ENCODE peak calls at places on chromosome 17, in eight cellular contexts. A is kidney, B is GM23338, U is prostate gland, T is kidney epithelial cell, Z is body of pancreas, D is HCT116, O is hepatocyte. I is an unnamed sample. For H3K36me3, the result is how much of the 10 kb centered on the place peaks cover.

GRCh38 chr17:67165201-67165600 is 79.8 kb downstream of the HELZ start:
- DNase-seq in Z (no peak), T (no peak), U (no peak), O (no peak), B (no peak), A (no peak), D (no peak), I (no peak)

GRCh38 chr17:49992191-49992932 is 2.7 kb downstream of the DLX3 start:
- DNase-seq in U (no peak), A (no peak), O (no peak), T (no peak), B (peak), D (no peak), Z (no peak), I (no peak)

GRCh38 chr17:82930043-82930923 is 90.5 kb upstream of the ZNF750 start:
- DNase-seq in A (peak), B (no peak), O (no peak), Z (peak), D (no peak), U (no peak), T (no peak), I (peak)

GRCh38 chr17:65633988-65634387 is 72.5 kb upstream of the AXIN2 start:
- DNase-seq in Z (no peak), A (no peak), D (no peak), U (peak), T (no peak), O (no peak), B (no peak), I (no peak)

GRCh38 chr17:37610971-37611370 is 1.8 kb upstream of the SYNRG start:
- DNase-seq in Z (no peak), T (no peak), U (no peak), O (no peak), D (no peak), A (no peak), B (peak), I (no peak)

GRCh38 chr17:2828396-2829038 is 32.3 kb downstream of the RAP1GAP2 start:
- DNase-seq in T (no peak), B (peak), U (no peak), A (peak), Z (peak), O (peak), D (peak), I (peak)

GRCh38 chr17:66542967-66543525 is 240.6 kb downstream of the PRKCA start:
- DNase-seq in A (no peak), B (no peak), O (no peak), U (no peak), T (no peak), D (no peak), Z (no peak), I (no peak)

GRCh38 chr17:21248495-21248894 is 4.7 kb downstream of the NATD1 start:
- DNase-seq in D (no peak), Z (no peak), T (no peak), B (no peak), A (no peak), U (no peak), O (no peak), I (no peak)

GRCh38 chr17:58617563-58617962 is 74.3 kb downstream of the TEX14 start:
- DNase-seq in D (no peak), Z (no peak), A (no peak), U (no peak), O (no peak), B (no peak), T (no peak), I (no peak)

GRCh38 chr17:28385037-28385797 is 13.7 kb downstream of the SARM1 start:
- DNase-seq in O (peak), T (no peak), A (no peak), B (peak), Z (peak), D (no peak), U (no peak), I (peak)

GRCh38 chr17:1730004-1730344 is 5.5 kb downstream of the WDR81 start:
- DNase-seq in A (no peak), U (no peak), O (no peak), D (no peak), Z (no peak), B (no peak), T (no peak), I (no peak)

GRCh38 chr17:67258836-67259468 is 14.0 kb upstream of the HELZ start:
- DNase-seq in O (no peak), B (no peak), D (no peak), U (no peak), T (no peak), Z (no peak), A (no peak), I (no peak)

GRCh38 chr17:56977673-56978395 is at the start of gene SCPEP1:
- DNase-seq in T (peak), B (peak), D (peak), U (peak), A (peak), O (peak), Z (peak), I (peak)

GRCh38 chr17:13024526-13025263 is 6.9 kb upstream of the ELAC2 start:
- DNase-seq in O (peak), Z (peak), T (no peak), D (no peak), U (peak), A (peak), B (peak), I (peak)

GRCh38 chr17:20059728-20060188 is 50.6 kb downstream of the SPECC1 start:
- DNase-seq in U (no peak), A (no peak), T (no peak), Z (no peak), O (no peak), D (no peak), B (no peak), I (no peak)

GRCh38 chr17:82592289-82592683 is 56.0 kb downstream of the WDR45B start:
- DNase-seq in O (peak), Z (peak), T (no peak), D (no peak), U (peak), B (no peak), A (peak), I (no peak)

GRCh38 chr17:48767263-48767774 is 38.8 kb upstream of the HOXB13 start:
- DNase-seq in U (no peak), A (peak), Z (no peak), B (peak), D (no peak), T (no peak), O (no peak), I (no peak)

GRCh38 chr17:15463363-15463762 is 4.1 kb downstream of the CDRT4 start:
- DNase-seq in B (peak), O (peak), T (no peak), Z (peak), A (no peak), D (no peak), U (no peak), I (no peak)

GRCh38 chr17:68491381-68491849 is 20.8 kb upstream of the PRKAR1A start:
- DNase-seq in A (no peak), T (no peak), Z (peak), D (no peak), B (no peak), O (no peak), U (no peak), I (no peak)

GRCh38 chr17:31610301-31610910 is 218.9 kb downstream of the RAB11FIP4 start:
- DNase-seq in D (no peak), B (peak), O (no peak), T (no peak), Z (no peak), U (no peak), A (no peak), I (no peak)

GRCh38 chr17:731943-732787 is at the start of gene TLCD3A:
- DNase-seq in U (peak), D (no peak), Z (peak), O (peak), A (peak), B (peak), T (no peak), I (peak)

GRCh38 chr17:17350491-17351355 is 47.5 kb downstream of the NT5M start:
- DNase-seq in B (peak), T (no peak), Z (no peak), A (no peak), O (peak), U (no peak), D (no peak), I (no peak)

GRCh38 chr17:13538841-13539411 is 62.8 kb downstream of the HS3ST3A1 start:
- DNase-seq in T (no peak), D (no peak), U (no peak), O (no peak), B (no peak), Z (no peak), A (no peak), I (no peak)

GRCh38 chr17:42409467-42410351 is 13.3 kb downstream of the CAVIN1 start:
- DNase-seq in O (peak), B (no peak), U (peak), A (no peak), T (no peak), D (peak), Z (peak), I (no peak)

GRCh38 chr17:57783338-57783742 is 38.2 kb upstream of the CCDC182 start:
- DNase-seq in O (peak), B (peak), U (peak), T (no peak), D (peak), Z (peak), A (peak), I (peak)

GRCh38 chr17:41521574-41522261 is 3.0 kb upstream of the KRT15 start:
- DNase-seq in B (peak), T (peak), D (peak), U (no peak), Z (peak), O (peak), A (peak), I (no peak)

GRCh38 chr17:70848785-70849184 is 679.5 kb downstream of the KCNJ2 start:
- DNase-seq in A (no peak), B (no peak), O (no peak), T (peak), Z (no peak), D (no peak), U (no peak), I (no peak)

GRCh38 chr17:10033449-10033848 is 128.4 kb upstream of the RCVRN start:
- DNase-seq in O (no peak), Z (no peak), B (no peak), D (no peak), T (no peak), U (no peak), A (no peak), I (no peak)

GRCh38 chr17:43540821-43541674 is 5.1 kb downstream of the ETV4 start:
- DNase-seq in T (no peak), Z (no peak), A (no peak), O (no peak), B (peak), D (no peak), U (no peak), I (no peak)

GRCh38 chr17:77858291-77859034 is 100.0 kb upstream of the TNRC6C start:
- DNase-seq in D (no peak), B (no peak), O (no peak), T (no peak), U (no peak), A (peak), Z (no peak), I (no peak)

GRCh38 chr17:54972406-54973138 is 4.0 kb downstream of the STXBP4 start:
- DNase-seq in O (no peak), U (no peak), A (no peak), T (no peak), Z (no peak), B (no peak), D (no peak), I (no peak)

GRCh38 chr17:67474081-67474661 is 97.1 kb downstream of the PITPNC1 start:
- DNase-seq in B (peak), A (no peak), U (peak), T (no peak), D (no peak), O (no peak), Z (no peak), I (no peak)

GRCh38 chr17:83078378-83079339 is 750 bp upstream of the METRNL start:
- DNase-seq in O (peak), T (no peak), Z (peak), A (peak), D (no peak), B (no peak), U (no peak), I (peak)

GRCh38 chr17:49951362-49952080 is 17.5 kb upstream of the DLX4 start:
- DNase-seq in A (no peak), O (no peak), T (no peak), D (no peak), U (no peak), Z (no peak), B (no peak), I (no peak)

GRCh38 chr17:8946476-8946875 is 19.0 kb downstream of the PIK3R5 start:
- DNase-seq in Z (no peak), U (no peak), B (no peak), D (no peak), A (no peak), T (no peak), O (no peak), I (no peak)

DNA sequence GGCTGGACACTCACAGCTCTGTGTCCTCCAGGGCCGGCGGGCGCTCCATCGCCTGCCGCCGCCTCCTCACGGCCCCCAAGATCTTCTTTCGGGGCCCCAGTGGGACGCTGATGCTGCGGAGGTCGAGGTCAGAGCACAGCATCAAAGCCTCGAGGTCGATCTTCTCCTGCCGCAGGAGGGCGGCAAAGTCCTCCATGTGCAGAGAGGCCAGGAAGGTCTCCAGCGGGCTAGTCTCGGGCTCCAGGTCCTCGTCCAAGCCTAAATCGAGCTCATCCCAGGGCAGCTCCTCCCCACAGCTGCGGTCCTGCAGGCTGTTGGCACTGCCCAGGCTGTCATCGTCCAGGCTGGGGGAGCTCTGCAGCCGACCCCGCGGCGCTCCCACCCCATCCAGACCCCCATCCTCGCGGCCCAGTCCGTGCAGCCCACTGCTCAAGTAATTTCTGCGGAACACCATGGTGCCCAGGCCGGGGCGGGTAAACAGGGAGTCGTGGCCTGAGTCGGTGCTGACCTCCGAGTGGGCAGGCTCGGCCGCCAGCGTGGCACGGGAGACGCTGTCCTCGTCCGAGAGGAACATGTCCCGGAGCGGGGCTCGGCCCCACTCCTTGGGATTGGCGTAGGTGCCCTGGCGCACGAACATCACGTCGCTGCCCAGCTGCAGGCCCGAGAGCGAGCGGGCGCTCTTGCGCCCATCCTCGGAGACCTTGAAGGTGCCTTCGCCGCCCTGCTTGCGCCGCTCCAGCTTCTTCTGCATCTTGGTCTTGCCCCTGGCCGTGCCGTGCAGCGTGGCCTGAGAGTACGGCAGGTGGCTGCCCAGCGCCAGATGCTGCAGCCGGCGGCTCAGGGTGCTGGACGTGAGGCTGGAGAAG is 3.4 kb downstream of the USH1G start:
- DNase-seq in A (no peak), B (peak), U (no peak), Z (peak), O (no peak), D (no peak), T (no peak), I (no peak)
- TF ChIP-seq CTCF in A (no peak), B (peak), U (no peak), Z (peak), O (peak), D (no peak), T (peak), I (peak)

GRCh38 chr17:76701471-76701967 is 9.2 kb downstream of the MXRA7 start:
- DNase-seq in B (no peak), U (no peak), O (no peak), T (no peak), D (no peak), A (peak), Z (no peak), I (no peak)
- H3K36me3 ChIP-seq in B (under half), U (under half), O (under half), T (under half), D (under half), A (under half), Z (under half), I (under half)

DNA sequence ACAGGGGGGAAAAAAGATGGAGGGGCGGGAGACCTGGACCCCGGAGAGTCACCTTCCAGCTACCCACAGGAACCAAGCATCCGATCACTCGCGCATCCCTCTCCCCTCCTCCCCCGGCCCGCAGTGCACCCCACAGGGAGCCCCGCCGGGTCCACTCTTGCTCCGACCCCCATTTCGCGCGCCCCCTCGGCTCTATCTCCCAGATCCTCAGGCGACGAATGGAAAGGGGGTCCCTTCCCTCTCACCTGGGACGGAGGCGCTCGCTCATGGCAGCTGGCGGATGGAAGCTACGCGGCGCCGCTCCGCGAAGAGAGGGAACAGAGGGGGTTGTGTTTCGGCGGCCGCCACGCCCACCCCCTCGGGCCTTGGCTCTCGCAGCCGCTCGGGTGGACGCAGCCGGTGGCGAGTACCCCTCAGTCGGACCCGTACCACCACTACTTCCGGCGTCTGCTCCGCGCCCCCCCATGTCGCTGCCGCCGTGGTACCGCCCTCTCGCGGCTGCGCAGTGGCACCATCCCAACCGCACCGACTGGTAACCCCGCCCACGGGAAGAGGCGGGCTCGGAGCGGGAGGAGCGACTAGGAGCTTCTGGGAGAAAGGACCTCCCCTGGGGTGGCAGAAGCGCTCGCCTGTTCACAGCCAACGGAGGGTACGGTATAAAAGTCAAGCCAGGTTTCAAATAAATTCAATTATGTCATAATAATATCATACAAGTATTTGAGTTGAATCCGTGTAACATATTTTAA is 29.7 kb downstream of the CPSF4L start:
- DNase-seq in A (peak), O (peak), Z (peak), D (peak), U (peak), B (peak), T (peak), I (peak)
- TF ChIP-seq CTCF in A (no peak), O (no peak), Z (peak), D (no peak), U (peak), B (peak), T (peak), I (peak)

GRCh38 chr17:7497636-7498035 is 13.5 kb downstream of the POLR2A start:
- DNase-seq in O (no peak), B (no peak), U (no peak), A (no peak), D (no peak), Z (no peak), T (no peak), I (no peak)
- H3K36me3 ChIP-seq in O (under half), B (under half), U (under half), A (half or more), D (half or more), Z (half or more), T (under half), I (under half)

GRCh38 chr17:44569459-44569858 is 12.2 kb downstream of the FZD2 start:
- DNase-seq in T (no peak), B (no peak), A (no peak), Z (no peak), O (no peak), D (no peak), U (no peak), I (no peak)

GRCh38 chr17:44561237-44561623 is 3.9 kb downstream of the FZD2 start:
- DNase-seq in O (no peak), U (no peak), B (peak), A (no peak), D (no peak), Z (no peak), T (no peak), I (no peak)

GRCh38 chr17:44564429-44564828 is 7.1 kb downstream of the FZD2 start:
- DNase-seq in O (no peak), Z (no peak), T (no peak), A (no peak), D (no peak), U (no peak), B (peak), I (no peak)

GRCh38 chr17:44568311-44568710 is 11.0 kb downstream of the FZD2 start:
- DNase-seq in O (no peak), U (no peak), A (no peak), Z (no peak), T (no peak), D (no peak), B (no peak), I (no peak)

DNA sequence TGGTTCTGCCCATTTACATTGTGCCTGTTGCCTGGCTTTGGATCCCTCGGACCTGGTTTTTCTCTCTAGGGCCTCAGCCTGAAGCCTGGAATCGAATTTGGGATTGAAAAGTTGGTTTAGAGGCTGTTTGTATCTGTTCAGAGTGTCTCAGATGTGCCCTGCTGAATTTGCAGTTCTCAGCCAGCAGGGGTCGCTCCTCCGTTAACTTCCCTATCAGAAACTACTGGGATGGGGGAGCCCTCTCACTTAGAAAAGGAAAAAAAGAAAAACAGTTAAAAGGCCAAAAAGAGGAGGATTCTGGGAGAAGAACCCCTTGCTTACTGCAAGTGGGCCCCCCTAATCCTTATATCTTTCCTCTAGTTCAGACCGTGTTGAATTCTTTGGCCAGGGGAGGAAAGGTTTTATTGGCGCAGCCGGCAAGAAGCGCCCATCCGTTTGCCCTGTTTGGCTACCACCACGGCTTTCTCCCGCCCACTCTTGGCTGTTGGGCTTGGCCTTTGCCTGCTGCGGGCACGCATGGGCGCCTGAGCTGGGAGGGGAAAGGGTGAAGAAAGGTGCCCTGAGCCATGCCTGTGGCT is 8.7 kb downstream of the FZD2 start:
- DNase-seq in B (peak), O (no peak), Z (no peak), T (no peak), A (no peak), D (no peak), U (no peak), I (no peak)
- TF ChIP-seq CTCF in B (peak), O (peak), Z (no peak), T (peak), A (no peak), D (peak), U (no peak), I (no peak)